ENCODE peak calls at places on chromosomes 3 and 15, in ten cellular contexts. Q is breast epithelium, A is HCT116, V is esophagus muscularis mucosa, M is stomach, X is HepG2, F is Panc1, Y is transverse colon, L is K562, I is sigmoid colon. R is an unnamed sample.

GRCh38 chr3:40511031-40511718 is 5.3 kb downstream of the ZNF620 start:
- DNase-seq in Q (no peak), A (no peak), V (no peak), M (no peak), X (no peak), F (no peak), Y (no peak), L (no peak), I (no peak), R (no peak)

GRCh38 chr15:51750942-51751686 is at the start of gene TMOD2:
- DNase-seq in Q (peak; percentile 58), A (no peak), V (peak; percentile 91), M (peak; percentile 53), X (no peak), F (no peak), Y (peak; percentile 49), L (peak; percentile 70), I (peak; percentile 72), R (peak; percentile 25)

GRCh38 chr3:15367059-15367458 is 34.7 kb upstream of the SH3BP5 start:
- DNase-seq in Q (no peak), A (no peak), V (no peak), M (no peak), X (no peak), F (no peak), Y (no peak), L (no peak), I (no peak), R (no peak)

GRCh38 chr3:58564456-58565160 is 12.6 kb downstream of the FAM107A start:
- DNase-seq in Q (no peak), A (no peak), V (no peak), M (no peak), X (peak; percentile 18), F (no peak), Y (peak; percentile 55), L (no peak), I (no peak), R (no peak)

GRCh38 chr3:156382458-156383346 is 172.2 kb downstream of the SSR3 start:
- DNase-seq in Q (no peak), A (peak; percentile 23), V (no peak), M (peak; percentile 34), X (peak; percentile 24), F (peak; percentile 17), Y (peak; percentile 34), L (peak; percentile 61), I (no peak), R (no peak)

GRCh38 chr3:159798951-159799350 is 189.7 kb upstream of the IL12A start:
- DNase-seq in Q (no peak), A (no peak), V (no peak), M (no peak), X (peak; percentile 57), F (no peak), Y (no peak), L (no peak), I (no peak), R (no peak)

GRCh38 chr3:142716102-142716501 is 7.7 kb upstream of the TRPC1 start:
- DNase-seq in Q (no peak), A (no peak), V (no peak), M (no peak), X (no peak), F (no peak), Y (no peak), L (no peak), I (no peak), R (no peak)

GRCh38 chr15:74779162-74779648 is 2.7 kb upstream of the CSK start:
- DNase-seq in Q (no peak), A (no peak), V (no peak), M (no peak), X (no peak), F (no peak), Y (no peak), L (no peak), I (no peak), R (no peak)

GRCh38 chr3:120469440-120470415 is 18.9 kb upstream of the FSTL1 start:
- DNase-seq in Q (no peak), A (peak; percentile 68), V (no peak), M (no peak), X (no peak), F (no peak), Y (no peak), L (no peak), I (no peak), R (peak; percentile 59)

GRCh38 chr3:120468635-120469295 is 18.0 kb upstream of the FSTL1 start:
- DNase-seq in Q (no peak), A (no peak), V (no peak), M (no peak), X (no peak), F (no peak), Y (no peak), L (no peak), I (no peak), R (no peak)

GRCh38 chr3:120472121-120472844 is 21.5 kb upstream of the FSTL1 start:
- DNase-seq in Q (no peak), A (no peak), V (no peak), M (no peak), X (no peak), F (no peak), Y (no peak), L (no peak), I (no peak), R (no peak)

GRCh38 chr3:120471643-120472042 is 20.9 kb upstream of the FSTL1 start:
- DNase-seq in Q (no peak), A (no peak), V (no peak), M (no peak), X (no peak), F (no peak), Y (no peak), L (no peak), I (no peak), R (no peak)

DNA sequence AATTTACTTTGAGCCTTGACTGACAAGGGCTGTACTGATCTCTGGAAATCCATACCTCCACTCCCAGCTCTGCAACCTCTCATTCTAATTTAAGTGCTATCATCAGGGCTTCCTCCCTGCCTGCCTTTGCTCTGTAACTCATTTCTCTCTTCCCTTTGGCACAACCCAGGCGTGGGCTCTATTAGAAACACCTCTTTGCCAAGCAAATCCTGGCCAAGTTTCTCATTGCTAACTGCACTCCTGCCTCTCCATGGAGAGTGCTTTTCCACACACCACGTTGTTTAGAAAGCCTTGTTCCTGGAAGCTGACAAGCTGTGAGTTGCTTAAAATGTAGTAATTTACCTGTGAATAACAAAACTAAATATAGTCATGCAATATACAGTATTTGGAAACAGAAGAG is 20.1 kb upstream of the FSTL1 start:
- DNase-seq in Q (no peak), A (no peak), V (no peak), M (no peak), X (no peak), F (no peak), Y (no peak), L (no peak), I (peak; percentile 68), R (no peak)
- TF ChIP-seq POLR2AphosphoS5 in Q (no peak), A (no peak), V (peak; percentile 53), M (peak; percentile 38), X (no peak), F (no peak), Y (no peak), L (no peak), I (peak; percentile 63), R (no peak)

GRCh38 chr3:13537244-13537921 is 11.5 kb upstream of the FBLN2 start:
- DNase-seq in Q (no peak), A (no peak), V (no peak), M (no peak), X (no peak), F (no peak), Y (no peak), L (no peak), I (no peak), R (no peak)

GRCh38 chr3:13535526-13535875 is 13.4 kb upstream of the FBLN2 start:
- DNase-seq in Q (no peak), A (no peak), V (no peak), M (no peak), X (no peak), F (no peak), Y (no peak), L (no peak), I (no peak), R (no peak)

GRCh38 chr3:13535905-13536304 is 13.0 kb upstream of the FBLN2 start:
- DNase-seq in Q (no peak), A (no peak), V (no peak), M (no peak), X (no peak), F (no peak), Y (no peak), L (no peak), I (peak; percentile 73), R (no peak)

GRCh38 chr3:13537926-13538325 is 11.0 kb upstream of the FBLN2 start:
- DNase-seq in Q (no peak), A (peak; percentile 88), V (no peak), M (no peak), X (no peak), F (peak; percentile 18), Y (no peak), L (peak; percentile 48), I (peak; percentile 69), R (no peak)

DNA sequence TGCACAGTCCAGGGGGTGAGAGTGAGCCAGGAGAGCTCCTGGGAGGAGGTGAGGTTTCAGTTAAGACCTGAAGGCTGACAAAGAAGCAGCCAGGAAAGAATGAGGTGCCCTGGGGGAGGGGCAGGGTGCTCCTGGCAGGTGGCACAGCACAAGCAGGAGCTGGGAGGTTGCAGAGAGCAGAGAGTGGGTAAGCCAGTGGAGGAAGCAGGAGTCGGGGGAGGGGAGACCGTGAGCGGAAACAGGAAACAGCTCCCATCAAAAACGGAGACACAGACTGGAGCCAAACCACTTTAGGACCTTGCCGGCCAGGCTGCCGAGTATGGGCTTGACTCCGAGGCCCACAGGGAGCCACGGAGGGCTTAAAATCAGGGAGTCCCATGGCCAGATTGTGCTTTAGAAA is 12.1 kb upstream of the FBLN2 start:
- DNase-seq in Q (no peak), A (no peak), V (no peak), M (no peak), X (no peak), F (no peak), Y (no peak), L (no peak), I (no peak), R (no peak)
- H3K27ac ChIP-seq in Q (no peak overlapping the region), A (peak overlapping the region; percentile 48), V (no peak overlapping the region), M (no peak overlapping the region), X (no peak overlapping the region), F (no peak overlapping the region), Y (no peak overlapping the region), L (no peak overlapping the region), I (peak overlapping the region; percentile 21), R (no peak overlapping the region)

GRCh38 chr3:45947361-45947760 is 4.1 kb downstream of the CXCR6 start:
- DNase-seq in Q (no peak), A (no peak), V (no peak), M (no peak), X (no peak), F (no peak), Y (no peak), L (no peak), I (no peak), R (no peak)

GRCh38 chr3:45946307-45946706 is 3.0 kb downstream of the CXCR6 start:
- DNase-seq in Q (no peak), A (no peak), V (no peak), M (no peak), X (no peak), F (no peak), Y (no peak), L (no peak), I (no peak), R (no peak)

GRCh38 chr3:45948409-45948808 is 5.1 kb downstream of the CXCR6 start:
- DNase-seq in Q (no peak), A (no peak), V (no peak), M (no peak), X (no peak), F (no peak), Y (no peak), L (no peak), I (no peak), R (no peak)

GRCh38 chr3:45944830-45945620 is 1.8 kb downstream of the CXCR6 start:
- DNase-seq in Q (no peak), A (no peak), V (no peak), M (no peak), X (no peak), F (no peak), Y (no peak), L (no peak), I (peak; percentile 43), R (no peak)

GRCh38 chr3:45946875-45947274 is 3.6 kb downstream of the CXCR6 start:
- DNase-seq in Q (no peak), A (no peak), V (no peak), M (no peak), X (no peak), F (no peak), Y (no peak), L (no peak), I (no peak), R (no peak)
- H3K36me3 ChIP-seq in Q (peaks cover 13% of the 10 kb centered on the region), A (peaks cover 33% of the 10 kb centered on the region), V (peaks cover 68% of the 10 kb centered on the region), M (peaks cover 47% of the 10 kb centered on the region), X (peaks cover 69% of the 10 kb centered on the region), F (no peaks in the 10 kb centered on the region), Y (no peaks in the 10 kb centered on the region), L (peaks cover 58% of the 10 kb centered on the region), I (peaks cover 30% of the 10 kb centered on the region), R (peaks cover 5% of the 10 kb centered on the region)

DNA sequence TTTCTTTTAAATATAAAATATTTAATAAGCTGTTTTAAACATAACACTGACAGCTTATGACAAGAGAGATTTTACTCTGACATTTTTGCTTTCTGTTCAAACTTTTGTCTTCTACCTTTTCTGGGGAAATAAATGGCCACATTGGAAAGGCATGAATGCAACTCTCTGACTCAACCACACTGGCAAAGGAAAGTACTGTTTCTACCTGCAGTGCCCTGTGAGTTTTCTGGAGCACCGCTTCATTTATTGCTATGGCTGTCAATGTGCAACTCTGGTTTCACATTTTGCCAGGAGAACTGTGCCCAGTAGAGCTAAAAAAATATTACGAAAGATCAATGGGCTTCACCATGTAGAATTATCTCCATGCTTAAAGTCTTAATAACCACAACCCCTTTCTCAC is 15.1 kb downstream of the PDZRN3 start:
- DNase-seq in Q (no peak), A (no peak), V (no peak), M (no peak), X (no peak), F (no peak), Y (no peak), L (no peak), I (no peak), R (no peak)
- TF ChIP-seq POLR2AphosphoS5 in Q (no peak), A (no peak), V (no peak), M (no peak), X (no peak), F (no peak), Y (no peak), L (no peak), I (no peak), R (no peak)